ENCODE peak calls at places on chromosomes 11 and 22, in seven cellular contexts. P is thoracic aorta, J is endodermal cell, B is heart right ventricle, S is psoas muscle, X is stomach, U is astrocyte. O is an unnamed sample.

GRCh38 chr22:29030618-29031235 is 30.9 kb downstream of the C22orf31 start:
- DNase-seq in S (peak; percentile 77), J (peak; percentile 93), X (peak; percentile 93), U (peak; percentile 87), P (peak; percentile 40), B (peak; percentile 87), O (peak; percentile 79)

GRCh38 chr11:108983621-108984020 is 318.8 kb downstream of the DDX10 start:
- DNase-seq in X (no peak), J (no peak), U (peak; percentile 47), S (no peak), P (no peak), B (no peak), O (no peak)

GRCh38 chr11:11157201-11157600 is 195.8 kb downstream of the CSNK2A3 start:
- DNase-seq in S (no peak), J (peak; percentile 83), P (no peak), B (peak; percentile 22), X (no peak), U (no peak), O (no peak)

GRCh38 chr11:113615098-113615497 is 91.0 kb downstream of the TMPRSS5 start:
- DNase-seq in X (no peak), J (peak; percentile 80), P (no peak), S (no peak), U (no peak), B (no peak), O (no peak)

GRCh38 chr11:121237686-121238658 is 54.6 kb upstream of the SC5D start:
- DNase-seq in B (peak; percentile 36), X (no peak), J (peak; percentile 34), P (no peak), S (no peak), U (peak; percentile 96), O (no peak)

GRCh38 chr11:75642402-75643113 is 26.3 kb downstream of the MAP6 start:
- DNase-seq in S (no peak), P (no peak), X (no peak), U (no peak), B (no peak), J (no peak), O (no peak)

GRCh38 chr11:88414385-88414861 is 76.9 kb upstream of the CTSC start:
- DNase-seq in J (no peak), U (peak; percentile 75), S (no peak), B (peak; percentile 67), P (no peak), X (no peak), O (peak; percentile 18)

GRCh38 chr11:122399375-122399774 is 256.1 kb upstream of the UBASH3B start:
- DNase-seq in B (no peak), S (no peak), P (no peak), U (peak; percentile 4), X (no peak), J (no peak), O (no peak)

GRCh38 chr11:61718613-61719302 is 33.7 kb upstream of the MYRF start:
- DNase-seq in X (no peak), B (peak; percentile 70), J (peak; percentile 93), S (no peak), P (no peak), U (peak; percentile 69), O (no peak)

DNA sequence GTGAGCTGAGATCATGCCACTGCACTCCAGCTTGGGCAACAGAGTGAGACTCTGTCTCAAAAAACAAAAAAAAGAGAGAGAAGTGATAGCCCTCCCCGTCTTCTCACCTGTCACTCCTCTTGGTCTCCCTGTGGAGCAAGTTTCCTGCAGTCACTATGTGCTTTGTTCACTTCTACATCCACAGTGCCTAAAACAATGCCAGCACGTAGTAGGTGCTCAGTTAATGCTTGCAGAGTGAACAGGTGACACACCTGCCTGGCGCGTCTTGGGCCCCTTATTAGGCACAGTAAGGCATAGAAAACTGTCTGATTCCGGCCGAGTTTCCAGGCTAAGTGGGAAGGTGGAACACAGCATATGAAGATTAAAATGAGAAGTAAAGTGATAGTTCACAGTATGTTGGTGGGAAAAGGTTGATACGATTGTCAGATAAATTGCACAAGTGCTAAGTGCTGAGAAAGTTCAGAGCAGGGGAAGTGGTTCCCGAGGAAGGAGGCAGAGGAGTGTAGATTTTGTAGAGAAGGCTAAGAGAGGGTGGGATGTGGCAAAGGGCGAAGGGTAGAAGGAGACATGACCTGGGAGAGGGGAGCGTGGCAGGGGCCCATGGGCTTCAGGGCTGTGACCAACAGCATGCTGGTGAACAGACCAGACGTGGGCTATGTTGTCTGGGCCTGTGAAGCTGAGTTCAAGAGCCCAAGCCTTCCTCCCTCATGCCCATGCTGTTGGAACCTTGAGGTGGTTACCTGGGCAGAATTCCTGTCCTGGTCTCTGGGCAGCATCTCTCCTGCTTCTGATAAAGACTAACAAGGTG is 41.9 kb downstream of the BCR start:
- DNase-seq in P (no peak), S (no peak), J (no peak), U (no peak), B (no peak), X (no peak), O (no peak)
- H3K27ac ChIP-seq in P (no peak overlapping the region), S (no peak overlapping the region), J (no peak overlapping the region), U (no peak overlapping the region), B (no peak overlapping the region), X (no peak overlapping the region), O (no peak overlapping the region)

DNA sequence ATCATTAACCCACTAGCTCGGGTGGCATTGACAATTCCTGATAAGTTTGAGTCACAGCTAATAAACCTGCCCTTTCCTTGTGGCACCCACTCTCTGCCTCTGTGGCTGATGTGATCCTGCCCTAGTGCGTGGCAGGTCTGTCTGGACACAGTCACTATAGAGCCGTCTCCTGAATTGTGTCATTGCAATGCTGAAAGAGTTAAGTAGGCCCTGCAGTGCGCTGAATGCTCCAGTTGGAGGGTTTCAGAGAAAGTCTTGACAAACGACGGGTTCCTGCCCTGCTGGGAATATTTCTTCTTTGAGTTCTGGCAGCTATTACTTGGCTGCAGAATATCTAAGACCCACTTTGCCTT is 19.5 kb upstream of the C11orf96 start:
- DNase-seq in B (no peak), J (no peak), S (no peak), U (no peak), X (no peak), P (no peak), O (no peak)
- H3K4me1 ChIP-seq in B (peaks cover 63% of the 10 kb centered on the region), J (no peaks in the 10 kb centered on the region), S (peaks cover 45% of the 10 kb centered on the region), U (peaks cover 38% of the 10 kb centered on the region), X (peaks cover 91% of the 10 kb centered on the region), P (peaks cover 83% of the 10 kb centered on the region), O (peaks cover 22% of the 10 kb centered on the region)

DNA sequence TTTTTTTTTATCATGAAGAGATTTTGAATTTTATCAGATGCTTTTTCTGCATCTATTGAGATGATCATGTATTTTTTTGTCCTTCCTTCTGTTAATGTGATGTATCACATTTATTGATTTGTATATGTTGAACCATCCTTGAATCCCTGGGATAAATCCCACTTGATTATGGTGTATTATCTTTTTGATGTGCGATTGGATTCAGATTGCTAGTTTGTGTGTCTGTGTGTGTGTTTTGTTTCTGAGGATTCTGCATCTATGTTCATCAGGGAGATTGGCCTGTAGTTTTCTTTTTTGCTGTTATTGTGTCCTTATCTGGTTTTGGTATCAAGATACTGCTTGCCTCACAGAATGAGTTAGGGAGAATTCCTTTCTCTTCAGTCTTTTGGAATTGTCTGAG is 52.6 kb downstream of the KCNQ1OT1 start:
- DNase-seq in B (no peak), S (no peak), P (no peak), X (no peak), J (no peak), U (no peak), O (no peak)
- H3K9me3 ChIP-seq in B (peaks cover 100% of the 10 kb centered on the region), S (peaks cover 83% of the 10 kb centered on the region), P (peaks cover 82% of the 10 kb centered on the region), X (peaks cover 20% of the 10 kb centered on the region), J (peaks cover 100% of the 10 kb centered on the region), U (peaks cover 46% of the 10 kb centered on the region), O (peaks cover 64% of the 10 kb centered on the region)

GRCh38 chr22:22558071-22558971 is 744 bp downstream of the PRAME start:
- DNase-seq in P (no peak), U (no peak), X (no peak), B (no peak), S (no peak), J (no peak), O (no peak)
- H3K27ac ChIP-seq in P (no peak overlapping the region), U (no peak overlapping the region), X (no peak overlapping the region), B (no peak overlapping the region), S (no peak overlapping the region), J (no peak overlapping the region), O (no peak overlapping the region)

DNA sequence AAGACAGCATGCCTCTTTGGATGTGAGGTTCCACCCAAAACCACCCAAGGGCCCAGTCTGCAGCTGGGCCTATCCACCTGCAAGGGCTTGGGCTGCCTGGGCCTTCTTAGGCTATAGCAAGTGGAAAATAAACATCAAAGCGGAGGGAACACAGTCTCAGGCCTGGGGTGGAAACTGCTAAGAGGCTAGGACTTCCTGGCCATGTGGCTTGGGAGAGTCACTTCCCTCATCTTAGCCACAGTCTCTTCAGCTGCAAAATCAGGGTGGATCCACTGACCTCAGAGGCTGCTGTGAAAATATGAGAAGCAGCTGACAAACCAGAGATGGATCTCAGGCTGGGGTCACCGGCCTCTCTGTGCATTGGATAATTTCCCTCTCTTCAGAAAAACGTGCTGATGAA is 30.6 kb upstream of the TFIP11 start:
- DNase-seq in J (no peak), S (no peak), P (no peak), X (no peak), U (no peak), B (no peak), O (no peak)
- H3K4me1 ChIP-seq in J (no peaks in the 10 kb centered on the region), S (peaks cover 19% of the 10 kb centered on the region), P (no peaks in the 10 kb centered on the region), X (peaks cover 8% of the 10 kb centered on the region), U (no peaks in the 10 kb centered on the region), B (peaks cover 45% of the 10 kb centered on the region), O (no peaks in the 10 kb centered on the region)

GRCh38 chr11:86668929-86669328 is 3.5 kb downstream of the ME3 start:
- DNase-seq in J (no peak), U (no peak), P (no peak), S (no peak), B (no peak), X (no peak), O (no peak)
- H3K9me3 ChIP-seq in J (no peaks in the 10 kb centered on the region), U (no peaks in the 10 kb centered on the region), P (no peaks in the 10 kb centered on the region), S (no peaks in the 10 kb centered on the region), B (no peaks in the 10 kb centered on the region), X (no peaks in the 10 kb centered on the region), O (no peaks in the 10 kb centered on the region)

O was measured in PC-9.